ENCODE peak calls at places on chromosomes 4 and X, in six cellular contexts. D is fibroblast of lung, F is psoas muscle, U is neural progenitor cell, K is esophagus squamous epithelium, B is left lung. R is an unnamed sample.

GRCh38 chr4:48090621-48091020 is 43.4 kb downstream of the TXK start:
- DNase-seq in K (no peak), F (no peak), B (no peak), D (no peak), U (no peak), R (no peak)

GRCh38 chr4:94974773-94975172 is 217.0 kb downstream of the BMPR1B start:
- DNase-seq in U (no peak), K (no peak), F (no peak), D (peak; percentile 73), B (no peak), R (peak; percentile 43)

GRCh38 chrX:140172401-140172800 is 207.1 kb upstream of the CXorf66 start:
- DNase-seq in U (no peak), B (no peak), F (no peak), D (no peak), K (no peak), R (no peak)

GRCh38 chrX:84735025-84735424 is 232.8 kb upstream of the HDX start:
- DNase-seq in D (peak; percentile 8), K (no peak), F (no peak), U (no peak), B (no peak), R (no peak)

GRCh38 chr4:132332932-132333722 is 816.0 kb upstream of the PCDH10 start:
- DNase-seq in U (peak; percentile 22), B (no peak), K (no peak), F (no peak), D (peak; percentile 1), R (no peak)

GRCh38 chr4:147830987-147831386 is 99.1 kb downstream of the ARHGAP10 start:
- DNase-seq in K (no peak), U (no peak), B (no peak), D (peak; percentile 74), F (no peak), R (peak; percentile 57)

GRCh38 chr4:97139796-97140195 is 1003.5 kb downstream of the STPG2 start:
- DNase-seq in D (no peak), U (no peak), K (no peak), B (no peak), F (no peak), R (no peak)

GRCh38 chrX:19040373-19040772 is 56.5 kb upstream of the PHKA2 start:
- DNase-seq in B (no peak), D (no peak), K (no peak), F (no peak), U (no peak), R (no peak)

GRCh38 chr4:70754470-70754869 is 32.7 kb downstream of the RUFY3 start:
- DNase-seq in B (no peak), U (no peak), K (no peak), D (no peak), F (no peak), R (no peak)

GRCh38 chrX:133921764-133922389 is 63.5 kb downstream of the GPC3 start:
- DNase-seq in D (no peak), B (no peak), K (no peak), U (peak; percentile 78), F (peak; percentile 53), R (no peak)

GRCh38 chr4:15920723-15921591 is 17.6 kb downstream of the FGFBP1 start:
- DNase-seq in D (peak; percentile 99), U (no peak), B (peak; percentile 70), F (no peak), K (peak; percentile 3), R (peak; percentile 93)

GRCh38 chrX:6778547-6779231 is 243.8 kb upstream of the VCX3A start:
- DNase-seq in U (peak; percentile 1), B (no peak), F (no peak), D (no peak), K (no peak), R (no peak)

GRCh38 chrX:153649178-153649914 is 2.3 kb downstream of the DUSP9 start:
- DNase-seq in D (no peak), K (no peak), B (peak; percentile 79), F (peak; percentile 60), U (peak; percentile 81), R (no peak)

GRCh38 chrX:15674514-15674898 is 9.9 kb upstream of the CLTRN start:
- DNase-seq in B (peak; percentile 90), F (peak; percentile 97), D (no peak), U (peak; percentile 92), K (no peak), R (peak; percentile 78)

GRCh38 chr4:174681723-174682300 is 147.2 kb downstream of the GLRA3 start:
- DNase-seq in D (peak; percentile 75), K (no peak), U (no peak), B (no peak), F (no peak), R (no peak)

GRCh38 chr4:1381181-1381621 is 25.0 kb downstream of the NKX1-1 start:
- DNase-seq in B (peak; percentile 61), U (no peak), K (no peak), F (no peak), D (no peak), R (no peak)

GRCh38 chr4:125770814-125771398 is 456.2 kb downstream of the FAT4 start:
- DNase-seq in F (no peak), B (no peak), K (no peak), U (no peak), D (no peak), R (no peak)

GRCh38 chrX:146224442-146224841 is 406.8 kb downstream of the SLITRK2 start:
- DNase-seq in D (no peak), F (no peak), U (peak; percentile 20), B (no peak), K (no peak), R (no peak)

GRCh38 chr4:176300565-176300964 is 19.2 kb upstream of the SPCS3 start:
- DNase-seq in K (no peak), F (no peak), U (no peak), D (no peak), B (no peak), R (no peak)

GRCh38 chrX:150239946-150240642 is 123.0 kb upstream of the MAMLD1 start:
- DNase-seq in F (no peak), K (no peak), B (no peak), U (no peak), D (no peak), R (no peak)

GRCh38 chr4:149522031-149522430 is 293.6 kb downstream of the IQCM start:
- DNase-seq in K (no peak), F (no peak), U (no peak), B (no peak), D (peak; percentile 28), R (no peak)

GRCh38 chrX:8815460-8816065 is 14.4 kb upstream of the FAM9A start:
- DNase-seq in D (peak; percentile 27), K (no peak), F (no peak), U (peak; percentile 66), B (no peak), R (no peak)

GRCh38 chrX:13001097-13001496 is 26.2 kb downstream of the TMSB4X start:
- DNase-seq in K (no peak), F (no peak), U (no peak), B (no peak), D (no peak), R (no peak)

GRCh38 chrX:151902813-151903591 is 9.7 kb upstream of the MAGEA4 start:
- DNase-seq in F (peak; percentile 71), D (peak; percentile 93), U (no peak), B (no peak), K (no peak), R (peak; percentile 69)

GRCh38 chrX:45888518-45888917 is 656.7 kb downstream of the ZNF674 start:
- DNase-seq in B (no peak), F (no peak), K (no peak), D (no peak), U (no peak), R (no peak)

GRCh38 chr4:336099-336892 is 1.3 kb upstream of the ZNF141 start:
- DNase-seq in B (peak; percentile 84), F (peak; percentile 54), K (no peak), D (no peak), U (peak; percentile 21), R (no peak)

DNA sequence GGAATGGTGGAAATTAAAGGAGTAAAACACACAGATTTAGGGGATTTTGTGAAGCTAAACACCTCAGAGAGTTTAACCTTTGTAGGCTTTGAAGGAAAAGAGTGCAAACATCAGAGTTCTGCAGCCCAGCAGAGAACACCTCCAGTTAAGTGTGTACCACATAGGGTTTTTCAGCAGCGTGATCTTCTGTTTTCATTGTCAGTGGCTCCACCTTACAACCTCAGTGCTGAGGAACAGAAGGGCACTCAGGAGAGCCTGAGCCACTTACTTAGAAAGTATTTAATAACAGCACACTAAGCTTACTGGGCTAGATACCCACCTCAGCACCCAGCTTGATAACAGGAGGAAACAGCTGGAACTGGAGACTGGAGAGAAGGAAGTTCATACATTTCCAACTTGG is 2.0 kb upstream of the FBXW7 start:
- DNase-seq in U (no peak), K (no peak), B (no peak), F (no peak), D (no peak), R (no peak)
- H3K4me3 ChIP-seq in U (peak overlapping the region; percentile 95), K (no peak overlapping the region), B (no peak overlapping the region), F (no peak overlapping the region), D (peak overlapping the region; percentile 99), R (no peak overlapping the region)

DNA sequence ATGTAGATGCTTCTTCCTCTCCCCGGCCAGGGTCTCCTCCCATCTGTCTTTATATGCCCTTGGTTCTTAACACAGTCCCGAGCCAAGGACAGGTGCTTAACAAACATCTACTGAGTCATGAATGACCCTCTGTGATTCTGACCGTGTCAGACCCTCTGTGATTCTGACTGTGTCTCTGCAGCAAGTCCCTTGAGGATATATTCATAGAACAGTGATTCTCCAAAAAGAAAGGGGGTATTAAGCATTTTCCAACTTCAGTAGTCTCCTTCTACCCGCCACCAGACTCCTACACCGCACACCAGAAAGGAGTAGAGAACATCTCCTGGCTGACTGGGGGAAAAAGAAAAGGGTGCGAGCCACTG is 13.6 kb downstream of the ACSL1 start:
- DNase-seq in B (no peak), K (no peak), F (no peak), U (no peak), D (no peak), R (no peak)
- H3K4me3 ChIP-seq in B (no peak overlapping the region), K (no peak overlapping the region), F (peak overlapping the region; percentile 42), U (no peak overlapping the region), D (no peak overlapping the region), R (no peak overlapping the region)

GRCh38 chr4:3663791-3664190 is 102.4 kb upstream of the ADRA2C start:
- DNase-seq in B (peak; percentile 57), F (no peak), U (no peak), K (no peak), D (no peak), R (no peak)

GRCh38 chr4:3668825-3669552 is 97.2 kb upstream of the ADRA2C start:
- DNase-seq in F (no peak), B (peak; percentile 50), D (no peak), U (no peak), K (no peak), R (no peak)

GRCh38 chr4:3665360-3665891 is 100.8 kb upstream of the ADRA2C start:
- DNase-seq in D (no peak), K (no peak), U (no peak), F (no peak), B (no peak), R (no peak)

GRCh38 chr4:3667258-3667657 is 98.9 kb upstream of the ADRA2C start:
- DNase-seq in K (no peak), D (no peak), U (no peak), F (no peak), B (no peak), R (no peak)

GRCh38 chr4:3666263-3666662 is 99.9 kb upstream of the ADRA2C start:
- DNase-seq in D (no peak), F (no peak), U (no peak), B (no peak), K (no peak), R (no peak)
- H3K4me3 ChIP-seq in D (no peak overlapping the region), F (no peak overlapping the region), U (no peak overlapping the region), B (no peak overlapping the region), K (no peak overlapping the region), R (no peak overlapping the region)

GRCh38 chrX:103200951-103201529 is 13.9 kb upstream of the BEX4 start:
- DNase-seq in D (no peak), U (no peak), K (no peak), F (no peak), B (no peak), R (no peak)

GRCh38 chrX:103197721-103198306 is 17.1 kb upstream of the BEX4 start:
- DNase-seq in K (no peak), D (peak; percentile 53), B (no peak), F (no peak), U (no peak), R (no peak)
- H3K4me3 ChIP-seq in K (no peak overlapping the region), D (no peak overlapping the region), B (no peak overlapping the region), F (no peak overlapping the region), U (no peak overlapping the region), R (no peak overlapping the region)

R was measured in skeletal muscle cell.